ENCODE peak calls at places on chromosomes 1 and 21, in six cellular contexts. Q, G, K, X, Z and V are unnamed samples.

GRCh38 chr21:25577765-25578069 is 29.6 kb downstream of the MRPL39 start:
- DNase-seq in Q (no peak), G (no peak), K (no peak), X (no peak), Z (no peak), V (no peak)

GRCh38 chr1:216014046-216014445 is 409.2 kb downstream of the USH2A start:
- DNase-seq in Q (no peak), G (no peak), K (no peak), X (no peak), Z (no peak), V (no peak)

GRCh38 chr1:1337793-1338147 is 6.7 kb downstream of the TAS1R3 start:
- DNase-seq in Q (no peak), G (no peak), K (no peak), X (no peak), Z (no peak), V (no peak)

GRCh38 chr1:10803971-10804820 is 7.8 kb upstream of the CASZ1 start:
- DNase-seq in Q (no peak), G (no peak), K (peak; percentile 18), X (no peak), Z (no peak), V (no peak)

GRCh38 chr21:20783611-20784010 is 214.6 kb upstream of the NCAM2 start:
- DNase-seq in Q (no peak), G (no peak), K (no peak), X (no peak), Z (no peak), V (no peak)

GRCh38 chr21:31203371-31204054 is 140.5 kb downstream of the TIAM1 start:
- DNase-seq in Q (no peak), G (no peak), K (no peak), X (no peak), Z (no peak), V (no peak)

GRCh38 chr1:25912076-25912831 is 6.0 kb upstream of the STMN1 start:
- DNase-seq in Q (no peak), G (no peak), K (no peak), X (no peak), Z (no peak), V (no peak)

GRCh38 chr1:53593758-53594380 is 134.7 kb downstream of the DMRTB1 start:
- DNase-seq in Q (peak; percentile 62), G (no peak), K (no peak), X (no peak), Z (peak; percentile 74), V (peak; percentile 79)

GRCh38 chr1:64505944-64506658 is 36.2 kb downstream of the CACHD1 start:
- DNase-seq in Q (no peak), G (no peak), K (peak; percentile 12), X (no peak), Z (no peak), V (no peak)

GRCh38 chr1:11948822-11949458 is 14.4 kb downstream of the PLOD1 start:
- DNase-seq in Q (no peak), G (no peak), K (no peak), X (no peak), Z (no peak), V (no peak)
- H3K36me3 ChIP-seq in Q (peaks cover 86% of the 10 kb centered on the region), G (no peaks in the 10 kb centered on the region), K (peaks cover 3% of the 10 kb centered on the region), X (peaks cover 3% of the 10 kb centered on the region), Z (peaks cover 18% of the 10 kb centered on the region), V (no peaks in the 10 kb centered on the region)

GRCh38 chr21:33019885-33020557 is 5.7 kb upstream of the OLIG2 start:
- DNase-seq in Q (no peak), G (no peak), K (peak; percentile 11), X (no peak), Z (no peak), V (no peak)
- H3K27me3 ChIP-seq in Q (peaks cover 61% of the 10 kb centered on the region), G (peaks cover 48% of the 10 kb centered on the region), K (no peaks in the 10 kb centered on the region), X (peaks cover 96% of the 10 kb centered on the region), Z (peaks cover 100% of the 10 kb centered on the region), V (peaks cover 73% of the 10 kb centered on the region)

GRCh38 chr1:62595647-62596046 is 1.7 kb upstream of the ANGPTL3 start:
- DNase-seq in Q (no peak), G (no peak), K (no peak), X (no peak), Z (no peak), V (no peak)

GRCh38 chr1:62601412-62601971 is 4.2 kb downstream of the ANGPTL3 start:
- DNase-seq in Q (no peak), G (no peak), K (no peak), X (no peak), Z (no peak), V (no peak)

GRCh38 chr1:62597281-62597680 is at the start of gene ANGPTL3:
- DNase-seq in Q (no peak), G (no peak), K (no peak), X (no peak), Z (no peak), V (no peak)

GRCh38 chr1:62593825-62594394 is 3.4 kb upstream of the ANGPTL3 start:
- DNase-seq in Q (no peak), G (no peak), K (no peak), X (no peak), Z (no peak), V (no peak)

DNA sequence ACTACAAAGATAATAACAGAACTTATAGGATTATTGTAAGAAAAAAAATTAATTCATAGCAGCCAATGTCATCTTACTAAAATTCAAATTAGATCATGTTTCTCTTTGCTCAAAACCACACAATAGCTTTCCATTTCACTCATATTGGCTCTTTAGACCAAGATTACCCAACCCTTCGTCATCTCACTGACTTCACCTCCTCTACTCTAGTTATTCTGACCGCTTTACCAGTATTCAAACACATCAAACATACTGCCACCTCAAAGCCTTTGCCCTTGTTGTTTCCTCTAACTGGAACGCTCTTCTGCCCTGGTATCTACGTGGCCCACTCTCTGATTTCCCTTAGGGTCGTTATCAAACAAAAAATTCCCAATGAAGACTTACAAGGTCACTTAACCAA is 1.7 kb downstream of the ANGPTL3 start:
- DNase-seq in Q (no peak), G (no peak), K (no peak), X (no peak), Z (no peak), V (no peak)
- H3K4me3 ChIP-seq in Q (no peak overlapping the region), G (no peak overlapping the region), K (no peak overlapping the region), X (no peak overlapping the region), Z (no peak overlapping the region), V (no peak overlapping the region)

GRCh38 chr1:96966536-96967138 is 245.1 kb downstream of the PTBP2 start:
- DNase-seq in Q (peak; percentile 84), G (peak; percentile 46), K (peak; percentile 78), X (peak; percentile 55), Z (peak; percentile 75), V (peak; percentile 58)
- H3K36me3 ChIP-seq in Q (no peaks in the 10 kb centered on the region), G (no peaks in the 10 kb centered on the region), K (no peaks in the 10 kb centered on the region), X (no peaks in the 10 kb centered on the region), Z (no peaks in the 10 kb centered on the region), V (peaks cover 2% of the 10 kb centered on the region)

GRCh38 chr1:22256213-22256512 is 113.3 kb upstream of the WNT4 start:
- DNase-seq in Q (no peak), G (no peak), K (no peak), X (no peak), Z (no peak), V (no peak)
- H3K27me3 ChIP-seq in Q (no peaks in the 10 kb centered on the region), G (no peaks in the 10 kb centered on the region), K (no peaks in the 10 kb centered on the region), X (peaks cover 4% of the 10 kb centered on the region), Z (no peaks in the 10 kb centered on the region), V (peaks cover 1% of the 10 kb centered on the region)

DNA sequence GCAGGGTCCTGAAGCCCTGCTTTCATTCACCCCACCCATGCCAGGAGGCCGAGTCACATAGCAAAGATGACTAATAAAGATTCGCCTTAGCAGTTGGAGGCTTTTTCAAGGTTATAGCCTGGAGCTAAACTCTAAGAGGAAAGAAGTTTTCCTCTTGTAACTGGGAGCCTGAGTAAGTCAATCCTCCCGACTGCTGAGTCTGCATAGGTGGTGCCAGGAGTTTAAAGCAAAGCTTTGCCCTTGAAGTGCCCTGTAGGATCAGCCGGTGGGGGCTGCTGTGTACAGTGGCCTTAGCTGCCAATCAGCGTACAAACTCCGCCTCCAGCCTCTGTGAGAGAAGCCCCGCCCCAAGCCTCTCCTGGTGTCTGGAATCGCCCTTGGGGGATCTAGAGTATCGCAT is 147.5 kb upstream of the SPATA6 start:
- DNase-seq in Q (no peak), G (no peak), K (peak; percentile 5), X (peak; percentile 9), Z (peak; percentile 71), V (peak; percentile 31)
- H3K4me3 ChIP-seq in Q (no peak overlapping the region), G (no peak overlapping the region), K (no peak overlapping the region), X (no peak overlapping the region), Z (no peak overlapping the region), V (no peak overlapping the region)

GRCh38 chr1:38021969-38022368 is 9.4 kb downstream of the UTP11 start:
- DNase-seq in Q (no peak), G (no peak), K (no peak), X (no peak), Z (no peak), V (no peak)

GRCh38 chr1:38015978-38016640 is 3.6 kb downstream of the UTP11 start:
- DNase-seq in Q (no peak), G (no peak), K (no peak), X (no peak), Z (no peak), V (no peak)

GRCh38 chr1:38018864-38019343 is 6.4 kb downstream of the UTP11 start:
- DNase-seq in Q (no peak), G (no peak), K (no peak), X (no peak), Z (peak; percentile 26), V (no peak)

GRCh38 chr1:38022810-38023209 is 10.3 kb downstream of the UTP11 start:
- DNase-seq in Q (no peak), G (no peak), K (no peak), X (no peak), Z (no peak), V (no peak)

DNA sequence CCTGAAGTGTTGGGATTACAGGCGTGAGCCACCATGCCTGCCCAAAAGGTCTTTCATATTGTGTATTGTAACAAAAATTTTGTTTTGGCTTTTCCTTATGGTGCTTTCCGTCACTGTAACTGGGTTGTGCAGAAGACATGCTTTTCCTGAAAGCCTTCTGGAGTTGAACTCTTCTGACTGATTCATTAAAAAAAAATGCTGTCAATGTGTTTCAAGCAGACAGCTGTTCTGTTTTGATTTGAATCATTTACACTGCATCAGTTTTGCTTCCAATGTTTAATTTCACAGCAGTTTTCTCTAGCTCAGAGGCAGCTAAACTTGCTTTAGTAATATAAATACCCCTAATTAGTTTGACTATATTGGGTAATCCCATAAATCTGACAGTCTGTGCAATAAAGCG is 7.8 kb downstream of the UTP11 start:
- DNase-seq in Q (no peak), G (no peak), K (no peak), X (no peak), Z (no peak), V (no peak)
- H3K36me3 ChIP-seq in Q (peaks cover 100% of the 10 kb centered on the region), G (peaks cover 83% of the 10 kb centered on the region), K (no peaks in the 10 kb centered on the region), X (peaks cover 11% of the 10 kb centered on the region), Z (peaks cover 72% of the 10 kb centered on the region), V (peaks cover 27% of the 10 kb centered on the region)

DNA sequence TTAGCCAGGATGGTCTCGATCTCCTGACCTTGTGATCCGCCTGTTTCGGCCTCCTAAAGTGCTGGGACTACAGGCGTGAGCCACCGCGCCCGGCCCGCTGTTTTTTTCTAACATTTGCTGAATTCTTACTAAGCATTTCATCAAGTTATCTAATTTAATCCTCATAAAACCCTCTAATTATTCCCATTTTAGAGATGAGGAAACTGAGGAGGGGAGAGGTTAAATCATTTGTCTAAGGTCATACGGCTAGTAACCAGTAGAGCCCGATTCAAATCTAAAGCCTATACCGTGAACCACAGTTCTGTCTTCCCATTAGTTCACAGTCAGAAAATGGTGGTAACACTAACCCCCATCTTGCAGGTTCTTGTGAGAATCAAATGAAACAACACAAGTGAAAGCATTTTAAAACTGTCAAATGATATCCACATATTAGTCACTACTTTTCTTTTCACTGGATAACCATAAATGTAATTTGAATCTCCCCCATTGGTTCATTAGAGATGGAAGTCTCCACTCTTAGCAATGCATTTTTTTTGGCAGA is 10.6 kb downstream of the HEYL start:
- DNase-seq in Q (no peak), G (no peak), K (no peak), X (no peak), Z (no peak), V (no peak)
- H3K27me3 ChIP-seq in Q (no peaks in the 10 kb centered on the region), G (no peaks in the 10 kb centered on the region), K (no peaks in the 10 kb centered on the region), X (peaks cover 10% of the 10 kb centered on the region), Z (peaks cover 4% of the 10 kb centered on the region), V (peaks cover 7% of the 10 kb centered on the region)